ENCODE peak calls at places on chromosomes 3 and 15, in ten cellular contexts. One of them, this sample, is unnamed.

GRCh38 chr3:101200461-101200860 is 119.9 kb downstream of the IMPG2 start:
- DNase-seq in pulmonary artery endothelial cell: no peak
- DNase-seq in anterior cingulate cortex: no peak
- DNase-seq in EL: no peak
- DNase-seq in GM12865: no peak
- DNase-seq in CD4-positive, alpha-beta T cell: no peak
- DNase-seq in lower lobe of right lung: no peak
- DNase-seq in NCI-H1105: no peak
- DNase-seq in stimulated activated CD8-positive, alpha-beta memory T cell treated with anti-CD3 and anti-CD28 coated beads, Interleukin-7, amount 100 ng/mL, for 48 hours: no peak
- DNase-seq in ACHN: no peak
- DNase-seq in this sample: no peak

GRCh38 chr15:94387854-94388441 is 156.6 kb downstream of the MCTP2 start:
- DNase-seq in GM12865: peak; percentile 6
- DNase-seq in pulmonary artery endothelial cell: no peak
- DNase-seq in EL: no peak
- DNase-seq in CD4-positive, alpha-beta T cell: no peak
- DNase-seq in anterior cingulate cortex: no peak
- DNase-seq in ACHN: no peak
- DNase-seq in NCI-H1105: no peak
- DNase-seq in lower lobe of right lung: no peak
- DNase-seq in stimulated activated CD8-positive, alpha-beta memory T cell treated with anti-CD3 and anti-CD28 coated beads, Interleukin-7, amount 100 ng/mL, for 48 hours: no peak
- DNase-seq in this sample: no peak

GRCh38 chr3:55725681-55726500 is 238.8 kb upstream of the WNT5A start:
- DNase-seq in CD4-positive, alpha-beta T cell: no peak
- DNase-seq in pulmonary artery endothelial cell: no peak
- DNase-seq in stimulated activated CD8-positive, alpha-beta memory T cell treated with anti-CD3 and anti-CD28 coated beads, Interleukin-7, amount 100 ng/mL, for 48 hours: no peak
- DNase-seq in anterior cingulate cortex: no peak
- DNase-seq in GM12865: no peak
- DNase-seq in NCI-H1105: no peak
- DNase-seq in EL: no peak
- DNase-seq in ACHN: no peak
- DNase-seq in lower lobe of right lung: no peak
- DNase-seq in this sample: no peak

GRCh38 chr3:188742755-188743549 is 428.8 kb upstream of the TPRG1 start:
- DNase-seq in anterior cingulate cortex: no peak
- DNase-seq in CD4-positive, alpha-beta T cell: no peak
- DNase-seq in GM12865: no peak
- DNase-seq in EL: no peak
- DNase-seq in ACHN: no peak
- DNase-seq in NCI-H1105: no peak
- DNase-seq in lower lobe of right lung: no peak
- DNase-seq in stimulated activated CD8-positive, alpha-beta memory T cell treated with anti-CD3 and anti-CD28 coated beads, Interleukin-7, amount 100 ng/mL, for 48 hours: no peak
- DNase-seq in pulmonary artery endothelial cell: no peak
- DNase-seq in this sample: no peak

GRCh38 chr3:41710646-41711388 is 251.1 kb downstream of the ULK4 start:
- DNase-seq in EL: peak; percentile 92
- DNase-seq in stimulated activated CD8-positive, alpha-beta memory T cell treated with anti-CD3 and anti-CD28 coated beads, Interleukin-7, amount 100 ng/mL, for 48 hours: no peak
- DNase-seq in anterior cingulate cortex: no peak
- DNase-seq in lower lobe of right lung: no peak
- DNase-seq in pulmonary artery endothelial cell: no peak
- DNase-seq in GM12865: no peak
- DNase-seq in CD4-positive, alpha-beta T cell: no peak
- DNase-seq in NCI-H1105: no peak
- DNase-seq in ACHN: peak; percentile 86
- DNase-seq in this sample: peak; percentile 13

GRCh38 chr3:29181149-29181780 is 99.6 kb upstream of the RBMS3 start:
- DNase-seq in lower lobe of right lung: no peak
- DNase-seq in NCI-H1105: no peak
- DNase-seq in EL: no peak
- DNase-seq in pulmonary artery endothelial cell: no peak
- DNase-seq in GM12865: peak; percentile 65
- DNase-seq in ACHN: no peak
- DNase-seq in stimulated activated CD8-positive, alpha-beta memory T cell treated with anti-CD3 and anti-CD28 coated beads, Interleukin-7, amount 100 ng/mL, for 48 hours: no peak
- DNase-seq in CD4-positive, alpha-beta T cell: no peak
- DNase-seq in anterior cingulate cortex: no peak
- DNase-seq in this sample: no peak

GRCh38 chr15:48981941-48982340 is 18.2 kb upstream of the SHC4 start:
- DNase-seq in anterior cingulate cortex: no peak
- DNase-seq in ACHN: no peak
- DNase-seq in lower lobe of right lung: no peak
- DNase-seq in stimulated activated CD8-positive, alpha-beta memory T cell treated with anti-CD3 and anti-CD28 coated beads, Interleukin-7, amount 100 ng/mL, for 48 hours: no peak
- DNase-seq in CD4-positive, alpha-beta T cell: no peak
- DNase-seq in EL: no peak
- DNase-seq in NCI-H1105: no peak
- DNase-seq in pulmonary artery endothelial cell: no peak
- DNase-seq in GM12865: no peak
- DNase-seq in this sample: no peak

GRCh38 chr3:1699361-1699920 is 399.2 kb upstream of the CNTN4 start:
- DNase-seq in stimulated activated CD8-positive, alpha-beta memory T cell treated with anti-CD3 and anti-CD28 coated beads, Interleukin-7, amount 100 ng/mL, for 48 hours: no peak
- DNase-seq in GM12865: no peak
- DNase-seq in lower lobe of right lung: no peak
- DNase-seq in anterior cingulate cortex: no peak
- DNase-seq in CD4-positive, alpha-beta T cell: no peak
- DNase-seq in ACHN: no peak
- DNase-seq in EL: no peak
- DNase-seq in pulmonary artery endothelial cell: no peak
- DNase-seq in NCI-H1105: no peak
- DNase-seq in this sample: no peak

GRCh38 chr3:29655016-29655415 is 374.1 kb downstream of the RBMS3 start:
- DNase-seq in pulmonary artery endothelial cell: no peak
- DNase-seq in anterior cingulate cortex: no peak
- DNase-seq in ACHN: no peak
- DNase-seq in stimulated activated CD8-positive, alpha-beta memory T cell treated with anti-CD3 and anti-CD28 coated beads, Interleukin-7, amount 100 ng/mL, for 48 hours: no peak
- DNase-seq in CD4-positive, alpha-beta T cell: no peak
- DNase-seq in NCI-H1105: no peak
- DNase-seq in GM12865: no peak
- DNase-seq in lower lobe of right lung: no peak
- DNase-seq in EL: no peak
- DNase-seq in this sample: no peak

GRCh38 chr3:154304116-154304786 is 20.0 kb downstream of the DHX36 start:
- DNase-seq in ACHN: no peak
- DNase-seq in lower lobe of right lung: no peak
- DNase-seq in pulmonary artery endothelial cell: no peak
- DNase-seq in anterior cingulate cortex: no peak
- DNase-seq in GM12865: no peak
- DNase-seq in CD4-positive, alpha-beta T cell: no peak
- DNase-seq in stimulated activated CD8-positive, alpha-beta memory T cell treated with anti-CD3 and anti-CD28 coated beads, Interleukin-7, amount 100 ng/mL, for 48 hours: no peak
- DNase-seq in EL: peak; percentile 34
- DNase-seq in NCI-H1105: no peak
- DNase-seq in this sample: no peak

GRCh38 chr3:77039606-77040553 is at the start of gene ROBO2:
- DNase-seq in CD4-positive, alpha-beta T cell: no peak
- DNase-seq in NCI-H1105: peak; percentile 9
- DNase-seq in pulmonary artery endothelial cell: no peak
- DNase-seq in EL: peak; percentile 11
- DNase-seq in anterior cingulate cortex: no peak
- DNase-seq in lower lobe of right lung: peak; percentile 41
- DNase-seq in ACHN: no peak
- DNase-seq in stimulated activated CD8-positive, alpha-beta memory T cell treated with anti-CD3 and anti-CD28 coated beads, Interleukin-7, amount 100 ng/mL, for 48 hours: no peak
- DNase-seq in GM12865: no peak
- DNase-seq in this sample: no peak

GRCh38 chr15:92527197-92527596 is 128.4 kb downstream of the FAM174B start:
- DNase-seq in EL: no peak
- DNase-seq in lower lobe of right lung: no peak
- DNase-seq in CD4-positive, alpha-beta T cell: no peak
- DNase-seq in ACHN: no peak
- DNase-seq in NCI-H1105: no peak
- DNase-seq in anterior cingulate cortex: no peak
- DNase-seq in stimulated activated CD8-positive, alpha-beta memory T cell treated with anti-CD3 and anti-CD28 coated beads, Interleukin-7, amount 100 ng/mL, for 48 hours: no peak
- DNase-seq in pulmonary artery endothelial cell: no peak
- DNase-seq in GM12865: no peak
- DNase-seq in this sample: no peak

GRCh38 chr15:94080416-94080815 is 150.9 kb upstream of the MCTP2 start:
- DNase-seq in EL: peak; percentile 9
- DNase-seq in pulmonary artery endothelial cell: no peak
- DNase-seq in stimulated activated CD8-positive, alpha-beta memory T cell treated with anti-CD3 and anti-CD28 coated beads, Interleukin-7, amount 100 ng/mL, for 48 hours: no peak
- DNase-seq in lower lobe of right lung: no peak
- DNase-seq in CD4-positive, alpha-beta T cell: no peak
- DNase-seq in GM12865: peak; percentile 5
- DNase-seq in ACHN: no peak
- DNase-seq in NCI-H1105: no peak
- DNase-seq in anterior cingulate cortex: no peak
- DNase-seq in this sample: no peak

GRCh38 chr3:143443851-143444331 is 324.3 kb downstream of the CHST2 start:
- DNase-seq in pulmonary artery endothelial cell: peak; percentile 99
- DNase-seq in EL: peak; percentile 94
- DNase-seq in GM12865: peak; percentile 55
- DNase-seq in NCI-H1105: no peak
- DNase-seq in CD4-positive, alpha-beta T cell: no peak
- DNase-seq in anterior cingulate cortex: no peak
- DNase-seq in ACHN: peak; percentile 93
- DNase-seq in lower lobe of right lung: peak; percentile 57
- DNase-seq in stimulated activated CD8-positive, alpha-beta memory T cell treated with anti-CD3 and anti-CD28 coated beads, Interleukin-7, amount 100 ng/mL, for 48 hours: peak; percentile 8
- DNase-seq in this sample: peak; percentile 80

GRCh38 chr3:134249935-134250716 is 533 bp downstream of the RYK start:
- DNase-seq in pulmonary artery endothelial cell: no peak
- DNase-seq in anterior cingulate cortex: peak; percentile 32
- DNase-seq in CD4-positive, alpha-beta T cell: peak; percentile 43
- DNase-seq in NCI-H1105: peak; percentile 48
- DNase-seq in ACHN: peak; percentile 51
- DNase-seq in lower lobe of right lung: peak; percentile 78
- DNase-seq in GM12865: peak; percentile 56
- DNase-seq in EL: peak; percentile 65
- DNase-seq in stimulated activated CD8-positive, alpha-beta memory T cell treated with anti-CD3 and anti-CD28 coated beads, Interleukin-7, amount 100 ng/mL, for 48 hours: peak; percentile 24
- DNase-seq in this sample: peak; percentile 29